ENCODE peak calls at places on chromosomes 1 and 21, in four cellular contexts. Y is H1, Q is pancreas, J is fibroblast of lung. E is an unnamed sample.

GRCh38 chr1:156438278-156438987 is 62.1 kb downstream of the MEF2D start:
- DNase-seq in J (peak), Y (no peak), Q (no peak), E (no peak)

GRCh38 chr1:147622731-147623130 is 47.6 kb downstream of the ACP6 start:
- DNase-seq in Y (no peak), Q (no peak), J (peak), E (no peak)

GRCh38 chr1:85692730-85693314 is 15.4 kb downstream of the ZNHIT6 start:
- DNase-seq in Q (no peak), J (peak), Y (no peak), E (peak)

GRCh38 chr1:204477036-204477740 is 17.4 kb downstream of the PIK3C2B start:
- DNase-seq in Y (no peak), Q (no peak), J (peak), E (no peak)

GRCh38 chr1:244236101-244236500 is 185.0 kb downstream of the ZBTB18 start:
- DNase-seq in Y (no peak), J (peak), Q (no peak), E (no peak)

GRCh38 chr1:244301595-244302130 is 150.0 kb downstream of the ADSS2 start:
- DNase-seq in Y (no peak), J (no peak), Q (no peak), E (no peak)

GRCh38 chr21:33938381-33938780 is 22.8 kb upstream of the ATP5PO start:
- DNase-seq in Y (no peak), Q (no peak), J (no peak), E (no peak)

GRCh38 chr1:220786337-220787068 is at the start of gene MTARC1:
- DNase-seq in J (peak), Y (no peak), Q (peak), E (peak)

GRCh38 chr1:40825430-40825778 is 36.8 kb downstream of the CITED4 start:
- DNase-seq in Y (no peak), J (peak), Q (peak), E (no peak)

GRCh38 chr1:20787775-20788488 is 825 bp upstream of the HP1BP3 start:
- DNase-seq in Q (no peak), J (peak), Y (peak), E (peak)

GRCh38 chr1:31576201-31576669 is at the start of gene TINAGL1:
- DNase-seq in Q (no peak), J (no peak), Y (no peak), E (peak)

GRCh38 chr21:33042812-33043211 is 17.1 kb downstream of the OLIG2 start:
- DNase-seq in Y (no peak), Q (no peak), J (peak), E (peak)

GRCh38 chr1:22105611-22106207 is 37.2 kb downstream of the WNT4 start:
- DNase-seq in J (peak), Q (no peak), Y (no peak), E (peak)

GRCh38 chr1:27003745-27004470 is 8.7 kb downstream of the TENT5B start:
- DNase-seq in Y (no peak), J (no peak), Q (no peak), E (no peak)

GRCh38 chr1:46527474-46528296 is 23.8 kb downstream of the KNCN start:
- DNase-seq in Q (peak), J (peak), Y (peak), E (peak)

GRCh38 chr1:156933136-156933535 is 12.7 kb downstream of the LRRC71 start:
- DNase-seq in Q (peak), J (no peak), Y (no peak), E (no peak)

GRCh38 chr1:19619697-19620384 is 24.3 kb upstream of the NBL1 start:
- DNase-seq in J (peak), Y (no peak), Q (no peak), E (no peak)

DNA sequence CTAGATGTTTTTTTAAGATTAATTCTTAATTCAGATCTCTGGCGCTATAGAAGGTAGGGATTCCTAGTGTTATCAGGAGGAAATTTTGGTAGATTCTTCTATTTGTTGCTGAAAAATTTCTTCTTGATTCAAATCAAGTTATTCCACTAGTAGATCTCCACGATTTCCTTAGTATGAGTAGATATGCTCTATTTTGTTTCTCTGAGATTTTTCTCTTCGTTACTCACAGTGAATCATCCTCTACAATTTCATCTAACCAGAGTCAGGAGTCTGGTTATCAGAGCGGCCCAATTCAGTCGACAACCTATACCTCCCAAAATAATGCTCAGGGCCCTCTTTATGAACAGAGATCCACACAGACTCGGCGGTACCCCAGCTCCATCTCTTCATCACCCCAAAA is 18.8 kb upstream of the HAX1 start:
- DNase-seq in J (peak), Q (no peak), Y (no peak), E (no peak)
- H3K27ac ChIP-seq in J (no peak), Q (no peak), Y (no peak), E (no peak)

GRCh38 chr21:45768741-45769049 is 125.2 kb downstream of the PCBP3 start:
- DNase-seq in Q (no peak), Y (no peak), J (no peak), E (no peak)
- TF ChIP-seq CTCF in Q (no peak), Y (peak), J (no peak), E (no peak)

GRCh38 chr1:205598841-205599666 is 32.8 kb downstream of the ELK4 start:
- DNase-seq in J (peak), Q (no peak), Y (no peak), E (no peak)
- H3K27ac ChIP-seq in J (peak), Q (peak), Y (no peak), E (peak)

GRCh38 chr1:15973772-15974171 is 2.1 kb downstream of the ZBTB17 start:
- DNase-seq in J (no peak), Q (no peak), Y (no peak), E (no peak)

GRCh38 chr1:15975805-15976680 is at the start of gene ZBTB17:
- DNase-seq in Y (peak), J (peak), Q (peak), E (peak)

GRCh38 chr1:15972409-15972808 is 3.5 kb downstream of the ZBTB17 start:
- DNase-seq in Q (no peak), Y (no peak), J (no peak), E (no peak)

GRCh38 chr1:15974855-15975254 is 1.0 kb downstream of the ZBTB17 start:
- DNase-seq in Q (no peak), Y (no peak), J (no peak), E (no peak)

DNA sequence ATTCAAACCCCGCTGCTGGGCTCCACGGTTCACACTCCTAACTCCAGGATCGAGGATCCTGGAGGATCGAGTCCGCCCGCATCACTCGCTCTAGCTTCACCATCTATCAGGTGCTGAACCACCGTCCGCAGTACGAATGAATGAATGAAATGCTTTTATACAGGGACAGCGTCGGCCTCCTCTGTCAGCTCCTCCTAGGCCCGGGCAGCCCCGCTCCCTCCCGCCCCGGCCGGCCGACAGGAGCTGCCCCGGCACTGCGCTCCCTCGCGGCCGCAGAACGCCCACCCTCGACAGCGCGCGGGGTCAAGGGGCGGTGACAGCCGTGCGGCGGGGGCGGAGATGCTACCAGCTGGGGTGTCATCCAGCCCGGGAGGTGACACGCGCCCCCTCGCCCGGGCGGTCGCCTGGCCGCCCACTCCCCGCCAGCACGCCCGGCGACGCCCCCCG is 520 bp downstream of the ZBTB17 start:
- DNase-seq in J (peak), Y (no peak), Q (peak), E (peak)
- TF ChIP-seq CTCF in J (peak), Y (peak), Q (no peak), E (no peak)

DNA sequence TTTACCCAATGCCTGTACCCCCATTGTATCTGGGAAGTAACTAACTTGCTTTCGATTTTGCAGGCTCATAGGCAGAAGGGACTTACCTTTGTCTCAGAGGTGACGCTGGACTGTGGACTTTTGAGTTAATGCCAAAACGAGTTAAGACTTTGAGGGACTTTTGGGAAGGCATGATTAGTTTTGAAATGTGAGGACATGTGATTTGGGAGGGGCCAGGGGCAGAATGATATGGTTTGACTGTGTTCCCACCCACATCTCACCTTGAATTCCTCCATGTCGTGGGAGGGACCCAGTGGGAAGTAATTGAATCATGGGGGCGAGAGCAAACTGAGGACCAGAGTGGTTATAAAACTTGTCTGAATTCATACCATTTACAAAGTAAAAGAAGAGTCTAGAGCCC is 77.1 kb upstream of the HOOK1 start:
- DNase-seq in Q (no peak), J (no peak), Y (no peak), E (no peak)
- H3K27ac ChIP-seq in Q (peak), J (peak), Y (no peak), E (no peak)

GRCh38 chr1:2597441-2598328 is 11.1 kb downstream of the PRXL2B start:
- DNase-seq in Y (no peak), J (no peak), Q (no peak), E (no peak)

GRCh38 chr1:2595812-2596529 is 9.4 kb downstream of the PRXL2B start:
- DNase-seq in Q (no peak), Y (no peak), J (no peak), E (no peak)

GRCh38 chr1:2596530-2597333 is 10.2 kb downstream of the PRXL2B start:
- DNase-seq in J (no peak), Y (no peak), Q (no peak), E (no peak)

GRCh38 chr1:2595261-2595811 is 8.8 kb downstream of the PRXL2B start:
- DNase-seq in Y (no peak), J (no peak), Q (no peak), E (no peak)

GRCh38 chr1:2598329-2598931 is 11.9 kb downstream of the PRXL2B start:
- DNase-seq in J (no peak), Y (no peak), Q (no peak), E (no peak)
- TF ChIP-seq CTCF in J (no peak), Y (peak), Q (no peak), E (no peak)

DNA sequence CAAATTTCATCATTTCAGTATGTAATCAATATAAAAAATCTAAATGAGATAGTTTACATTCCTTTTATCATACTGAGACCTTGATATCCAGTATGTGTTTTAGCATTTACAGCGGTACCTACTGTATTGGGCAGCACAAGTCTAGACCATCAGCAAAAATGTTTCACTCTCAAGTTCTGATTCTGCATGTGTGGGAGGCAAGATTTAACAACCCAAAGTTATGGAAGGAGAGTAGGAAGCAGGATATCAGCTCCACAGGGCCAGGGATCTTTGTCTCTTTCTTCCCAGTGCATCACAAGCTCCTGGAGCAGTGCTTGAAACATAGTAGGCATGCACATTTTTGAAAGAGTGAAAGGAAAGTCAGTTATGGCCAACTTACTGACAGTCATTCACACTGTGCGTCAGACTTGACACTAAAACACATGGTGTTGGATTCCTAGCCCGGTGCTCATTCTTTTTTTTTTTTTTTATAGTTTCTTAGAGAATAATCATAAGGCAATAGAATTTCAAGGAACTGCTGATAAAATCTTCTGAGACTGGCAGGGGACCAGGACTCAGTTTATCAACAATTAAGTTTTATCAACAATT is 6.1 kb downstream of the TENT5C start:
- DNase-seq in Y (no peak), Q (no peak), J (peak), E (no peak)
- H3K27ac ChIP-seq in Y (no peak), Q (peak), J (no peak), E (no peak)

GRCh38 chr1:43499882-43500281 is 30.8 kb upstream of the PTPRF start:
- DNase-seq in Q (no peak), J (no peak), Y (no peak), E (no peak)
- TF ChIP-seq CTCF in Q (no peak), J (no peak), Y (no peak), E (no peak)

DNA sequence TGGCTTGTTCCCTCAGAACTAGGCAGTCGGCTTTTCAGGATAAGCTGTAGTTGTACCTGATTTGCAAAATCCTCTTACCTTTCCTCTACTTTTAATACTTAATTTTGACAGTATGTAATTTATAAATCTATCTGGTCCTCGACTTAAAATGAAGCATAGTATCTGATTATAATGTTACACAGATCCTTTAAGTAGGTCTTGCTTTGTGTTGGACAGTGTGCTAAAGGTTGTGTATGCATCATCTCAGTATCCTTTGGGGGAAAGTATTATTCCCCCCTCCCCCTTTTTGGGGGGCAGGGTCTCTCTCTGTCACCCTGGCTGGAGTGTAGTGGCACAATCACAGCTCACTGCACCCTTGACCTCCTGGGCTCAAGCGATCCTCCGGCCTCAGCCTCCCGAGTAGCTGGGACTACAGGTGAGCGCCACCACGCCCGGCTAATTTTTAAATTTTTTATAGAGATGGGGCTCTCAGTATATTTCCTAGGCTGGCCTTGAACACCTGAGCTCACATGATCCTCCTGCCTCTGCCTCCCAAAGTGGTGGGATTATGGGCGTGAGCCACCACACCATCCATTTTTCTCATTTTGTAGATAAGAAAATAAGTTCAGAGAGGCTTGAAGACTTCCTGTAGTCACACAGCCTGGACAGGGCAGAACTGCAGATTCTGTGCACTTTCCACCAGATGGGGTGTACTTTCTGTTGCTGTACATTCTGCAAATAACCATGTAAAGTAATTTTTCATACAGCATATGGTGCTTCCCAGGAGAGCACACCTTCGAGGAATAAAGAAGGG is 791 bp upstream of the STX6 start:
- DNase-seq in Y (no peak), J (no peak), Q (no peak), E (no peak)
- H3K27ac ChIP-seq in Y (no peak), J (no peak), Q (peak), E (peak)